ENCODE peak calls at places on chromosomes 2 and 18, in four cellular contexts. A is nephron progenitor cell; M is activated CD4-positive, alpha-beta T cell treated with anti-CD3 and anti-CD28 coated beads, Interleukin-2, amount 50 U/mL, for 1 hour; G is psoas muscle. F is an unnamed sample.

GRCh38 chr2:239365782-239366435 is 34.9 kb downstream of the HDAC4 start:
- DNase-seq in M (no peak), G (no peak), A (no peak), F (no peak)

GRCh38 chr18:22345733-22346132 is 72.0 kb downstream of the CTAGE1 start:
- DNase-seq in A (no peak), M (no peak), G (no peak), F (no peak)

GRCh38 chr2:174577967-174578589 is 19.5 kb downstream of the WIPF1 start:
- DNase-seq in M (peak), G (no peak), A (no peak), F (peak)

GRCh38 chr2:133553251-133553650 is 15.0 kb downstream of the NCKAP5 start:
- DNase-seq in M (no peak), A (no peak), G (no peak), F (no peak)

GRCh38 chr2:7795358-7796199 is 878.4 kb downstream of the RNF144A start:
- DNase-seq in G (no peak), A (no peak), M (no peak), F (no peak)

GRCh38 chr2:85865539-85866164 is 23.1 kb downstream of the ST3GAL5 start:
- DNase-seq in M (no peak), G (no peak), A (no peak), F (no peak)

GRCh38 chr2:88036162-88036561 is 19.4 kb downstream of the KRCC1 start:
- DNase-seq in M (no peak), A (no peak), G (no peak), F (no peak)

GRCh38 chr2:127219716-127220090 is 396 bp downstream of the CYP27C1 start:
- DNase-seq in A (peak), M (no peak), G (peak), F (no peak)

F was measured in effector CD8-positive, alpha-beta T cell.